ENCODE peak calls at places on chromosomes 12 and 14, in six cellular contexts. D, R, J, P, I and Y are unnamed samples. For H3K9me3 and H3K4me1, the result is how much of the 10 kb centered on the place peaks cover.

GRCh38 chr14:59332727-59333126 is 132.5 kb downstream of the GPR135 start:
- DNase-seq in D (no peak), R (no peak), J (no peak), P (no peak), I (no peak), Y (peak)

GRCh38 chr12:131487379-131488129 is 223.3 kb upstream of the SFSWAP start:
- DNase-seq in D (peak), R (no peak), J (no peak), P (no peak), I (no peak), Y (no peak)

GRCh38 chr12:29380536-29381523 is at the start of gene ERGIC2:
- DNase-seq in D (peak), R (peak), J (peak), P (peak), I (peak), Y (peak)

GRCh38 chr12:105334568-105334967 is 4.1 kb downstream of the C12orf75 start:
- DNase-seq in D (no peak), R (no peak), J (no peak), P (no peak), I (no peak), Y (no peak)

GRCh38 chr14:101019974-101020710 is 116.6 kb upstream of the RTL1 start:
- DNase-seq in D (no peak), R (no peak), J (no peak), P (no peak), I (no peak), Y (no peak)

GRCh38 chr12:87801860-87802720 is 227.1 kb downstream of the C12orf50 start:
- DNase-seq in D (no peak), R (no peak), J (no peak), P (no peak), I (no peak), Y (no peak)

GRCh38 chr14:91395998-91396660 is 21.5 kb downstream of the CCDC88C start:
- DNase-seq in D (no peak), R (no peak), J (no peak), P (no peak), I (no peak), Y (no peak)

GRCh38 chr12:132208153-132208823 is 64.0 kb downstream of the NOC4L start:
- DNase-seq in D (no peak), R (no peak), J (no peak), P (no peak), I (no peak), Y (no peak)

GRCh38 chr12:128848371-128848770 is 4.9 kb upstream of the GLT1D1 start:
- DNase-seq in D (no peak), R (no peak), J (no peak), P (no peak), I (no peak), Y (no peak)

GRCh38 chr14:88613552-88614010 is 50.7 kb downstream of the ZC3H14 start:
- DNase-seq in D (no peak), R (no peak), J (no peak), P (no peak), I (no peak), Y (no peak)

GRCh38 chr12:76546889-76547288 is 12.7 kb downstream of the OSBPL8 start:
- DNase-seq in D (no peak), R (no peak), J (no peak), P (no peak), I (no peak), Y (no peak)

GRCh38 chr12:66775941-66776340 is 97.1 kb upstream of the GRIP1 start:
- DNase-seq in D (no peak), R (no peak), J (no peak), P (no peak), I (no peak), Y (no peak)

GRCh38 chr12:93186131-93186530 is 191.6 kb upstream of the NUDT4 start:
- DNase-seq in D (no peak), R (no peak), J (no peak), P (no peak), I (no peak), Y (no peak)

GRCh38 chr14:20415723-20416622 is 2.7 kb upstream of the TEP1 start:
- DNase-seq in D (peak), R (peak), J (peak), P (no peak), I (no peak), Y (no peak)

GRCh38 chr14:29235991-29236390 is 469.4 kb downstream of the FOXG1 start:
- DNase-seq in D (no peak), R (no peak), J (no peak), P (no peak), I (no peak), Y (no peak)

GRCh38 chr12:102769323-102769916 is 147.6 kb downstream of the PAH start:
- DNase-seq in D (peak), R (peak), J (no peak), P (no peak), I (no peak), Y (peak)

DNA sequence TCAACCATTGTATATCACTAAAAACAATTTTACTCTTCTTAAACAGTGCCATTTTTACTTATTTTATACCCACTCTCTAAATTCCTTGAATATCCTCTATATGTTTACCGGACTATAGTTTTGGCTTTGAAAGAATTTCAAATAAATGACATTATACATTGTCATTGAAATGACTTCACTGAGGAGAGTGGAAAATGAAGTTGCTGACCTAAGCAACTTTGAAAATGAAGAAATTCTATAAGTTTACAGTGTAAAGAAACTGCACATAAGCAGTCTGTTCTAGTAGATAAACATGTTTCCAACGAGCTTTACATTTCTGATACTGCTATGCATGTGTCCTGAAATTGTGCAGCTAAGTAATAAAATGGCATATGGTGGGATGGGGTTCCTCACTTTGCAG is 1094.0 kb downstream of the TMEM121 start:
- DNase-seq in D (no peak), R (no peak), J (no peak), P (no peak), I (no peak), Y (no peak)
- H3K9me3 ChIP-seq in D (under half), R (under half), J (under half), P (under half), I (under half), Y (under half)

GRCh38 chr12:52873832-52874572 is 25.2 kb upstream of the KRT78 start:
- DNase-seq in D (peak), R (peak), J (peak), P (peak), I (peak), Y (peak)

GRCh38 chr12:52876371-52876770 is 27.6 kb upstream of the KRT78 start:
- DNase-seq in D (peak), R (no peak), J (no peak), P (no peak), I (no peak), Y (no peak)

GRCh38 chr12:52873513-52873831 is 24.7 kb upstream of the KRT78 start:
- DNase-seq in D (no peak), R (no peak), J (no peak), P (no peak), I (no peak), Y (no peak)

GRCh38 chr12:52872644-52873384 is 24.0 kb upstream of the KRT78 start:
- DNase-seq in D (peak), R (no peak), J (no peak), P (no peak), I (no peak), Y (no peak)

DNA sequence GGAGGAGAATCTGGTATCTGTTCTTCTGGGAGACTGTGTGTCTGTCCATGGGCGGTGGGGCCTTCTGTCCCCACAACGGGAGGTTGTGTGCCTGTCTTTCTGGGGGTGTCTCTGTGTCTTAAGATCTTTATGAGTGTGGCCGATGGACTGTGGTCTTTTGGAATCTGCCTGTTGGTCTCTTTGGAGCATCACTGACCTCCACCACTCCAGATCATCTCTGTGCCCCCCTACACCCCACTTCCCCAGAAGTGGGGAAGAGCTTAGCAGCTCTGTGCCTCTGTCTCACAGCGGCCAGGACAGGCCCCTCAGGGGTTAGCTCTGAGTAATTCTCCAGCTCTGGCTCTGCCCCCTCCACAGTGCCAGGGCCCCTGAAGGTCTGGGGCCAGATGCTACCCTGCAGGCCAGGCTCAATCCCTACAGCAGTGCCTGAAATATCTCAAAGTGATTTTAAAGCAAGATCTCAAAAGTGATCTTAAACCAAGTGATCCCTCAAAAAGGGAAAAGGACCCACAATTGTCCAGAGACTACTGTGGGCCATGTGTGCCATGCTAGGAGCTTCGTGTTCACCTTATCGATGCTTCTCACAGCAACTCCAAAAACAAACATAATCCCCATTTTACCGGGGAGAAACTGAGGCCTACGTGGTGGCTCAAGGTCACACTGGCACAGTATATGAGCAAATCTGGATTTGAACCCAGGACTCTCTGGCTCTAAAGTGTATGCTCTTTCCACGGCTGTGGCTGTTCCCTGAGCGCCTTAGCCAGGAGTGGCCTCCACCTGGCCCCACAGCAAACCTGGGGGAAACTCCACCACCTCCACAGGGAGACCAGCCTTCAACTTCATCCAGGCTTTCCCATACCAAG is 26.0 kb upstream of the KRT78 start:
- DNase-seq in D (no peak), R (no peak), J (no peak), P (no peak), I (no peak), Y (no peak)
- H3K4me1 ChIP-seq in D (half or more), R (under half), J (under half), P (under half), I (under half), Y (under half)

GRCh38 chr12:65511134-65511912 is 232.8 kb downstream of the MSRB3 start:
- DNase-seq in D (no peak), R (no peak), J (no peak), P (no peak), I (no peak), Y (peak)
- H3K4me3 ChIP-seq in D (no peak), R (no peak), J (no peak), P (no peak), I (no peak), Y (no peak)

GRCh38 chr12:56874821-56875220 is 59.4 kb downstream of the SDR9C7 start:
- DNase-seq in D (no peak), R (no peak), J (no peak), P (no peak), I (no peak), Y (no peak)

GRCh38 chr12:56880416-56881035 is 53.7 kb downstream of the SDR9C7 start:
- DNase-seq in D (no peak), R (no peak), J (no peak), P (no peak), I (no peak), Y (no peak)

GRCh38 chr12:56873382-56873781 is 60.8 kb downstream of the SDR9C7 start:
- DNase-seq in D (peak), R (no peak), J (no peak), P (no peak), I (no peak), Y (no peak)

GRCh38 chr12:56878010-56878339 is 56.2 kb downstream of the SDR9C7 start:
- DNase-seq in D (no peak), R (no peak), J (no peak), P (no peak), I (no peak), Y (no peak)

GRCh38 chr12:56877195-56878009 is 56.8 kb downstream of the SDR9C7 start:
- DNase-seq in D (no peak), R (no peak), J (no peak), P (no peak), I (no peak), Y (no peak)
- H3K9me3 ChIP-seq in D (under half), R (under half), J (under half), P (under half), I (under half), Y (under half)

GRCh38 chr14:98822917-98823316 is 449.1 kb downstream of the BCL11B start:
- DNase-seq in D (no peak), R (no peak), J (no peak), P (no peak), I (no peak), Y (no peak)

DNA sequence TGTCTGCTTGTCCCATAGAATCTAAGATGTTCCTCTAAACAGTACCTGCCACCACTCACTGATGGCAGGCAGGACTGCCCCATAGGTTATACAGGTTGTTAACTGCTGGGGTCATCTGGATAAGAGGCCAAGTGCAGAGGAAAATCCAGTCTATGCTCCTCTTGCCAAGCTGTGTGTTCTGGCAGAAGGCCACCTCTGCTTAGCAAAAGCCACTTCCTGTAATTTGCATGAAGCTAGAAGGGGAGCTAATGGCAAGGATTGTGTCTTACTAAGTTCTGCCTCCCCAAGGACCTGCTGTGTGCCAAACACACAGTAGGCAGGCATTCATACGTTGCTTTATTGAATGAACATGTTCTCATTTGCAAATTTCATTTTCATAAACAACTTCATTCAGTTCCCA is 445.4 kb downstream of the BCL11B start:
- DNase-seq in D (no peak), R (no peak), J (peak), P (no peak), I (no peak), Y (no peak)
- H3K4me1 ChIP-seq in D (under half), R (under half), J (under half), P (under half), I (under half), Y (under half)

GRCh38 chr12:6828671-6829531 is 694 bp downstream of the P3H3 start:
- DNase-seq in D (peak), R (peak), J (peak), P (no peak), I (no peak), Y (peak)

GRCh38 chr12:6826734-6827436 is 1.3 kb upstream of the P3H3 start:
- DNase-seq in D (no peak), R (no peak), J (no peak), P (no peak), I (no peak), Y (no peak)

GRCh38 chr12:6829532-6830220 is 1.5 kb downstream of the P3H3 start:
- DNase-seq in D (no peak), R (no peak), J (no peak), P (no peak), I (no peak), Y (no peak)

GRCh38 chr12:6827437-6827894 is 741 bp upstream of the P3H3 start:
- DNase-seq in D (peak), R (no peak), J (peak), P (no peak), I (peak), Y (peak)

DNA sequence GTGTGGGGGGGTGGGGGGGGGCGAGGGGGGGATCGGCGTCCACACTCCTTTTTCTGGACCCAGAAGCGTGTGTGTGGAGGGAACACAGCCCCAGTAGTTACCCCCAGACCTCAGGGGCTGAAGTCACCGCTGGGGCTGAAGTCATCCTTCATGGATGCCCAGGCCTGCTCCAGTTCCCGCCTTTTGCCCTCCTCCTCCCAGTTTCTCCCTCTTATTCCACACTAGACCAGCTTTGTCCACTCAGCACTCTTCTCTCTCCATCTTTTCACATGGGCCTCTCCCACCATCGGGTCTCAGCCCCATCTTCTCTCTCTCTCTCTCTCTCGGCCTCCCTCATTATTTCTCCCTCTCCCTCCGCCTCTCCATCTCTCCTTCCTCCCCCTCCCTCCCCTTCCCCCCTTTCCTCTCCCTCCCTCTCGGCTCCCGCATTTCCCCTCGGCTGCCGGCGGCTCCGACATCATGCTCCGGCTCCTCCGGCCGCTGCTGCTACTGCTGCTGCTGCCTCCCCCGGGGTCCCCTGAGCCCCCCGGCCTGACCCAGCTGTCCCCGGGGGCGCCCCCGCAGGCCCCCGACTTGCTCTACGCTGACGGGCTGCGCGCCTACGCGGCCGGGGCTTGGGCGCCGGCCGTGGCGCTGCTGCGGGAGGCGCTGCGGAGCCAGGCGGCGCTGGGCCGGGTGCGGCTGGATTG is at the start of gene P3H3:
- DNase-seq in D (no peak), R (peak), J (no peak), P (no peak), I (no peak), Y (peak)
- H3K4me3 ChIP-seq in D (peak), R (peak), J (peak), P (peak), I (peak), Y (peak)

GRCh38 chr12:34300376-34301250 is 278.3 kb downstream of the ALG10 start:
- DNase-seq in D (no peak), R (no peak), J (no peak), P (no peak), I (no peak), Y (no peak)
- H3K9me3 ChIP-seq in D (half or more), R (half or more), J (half or more), P (under half), I (under half), Y (under half)

DNA sequence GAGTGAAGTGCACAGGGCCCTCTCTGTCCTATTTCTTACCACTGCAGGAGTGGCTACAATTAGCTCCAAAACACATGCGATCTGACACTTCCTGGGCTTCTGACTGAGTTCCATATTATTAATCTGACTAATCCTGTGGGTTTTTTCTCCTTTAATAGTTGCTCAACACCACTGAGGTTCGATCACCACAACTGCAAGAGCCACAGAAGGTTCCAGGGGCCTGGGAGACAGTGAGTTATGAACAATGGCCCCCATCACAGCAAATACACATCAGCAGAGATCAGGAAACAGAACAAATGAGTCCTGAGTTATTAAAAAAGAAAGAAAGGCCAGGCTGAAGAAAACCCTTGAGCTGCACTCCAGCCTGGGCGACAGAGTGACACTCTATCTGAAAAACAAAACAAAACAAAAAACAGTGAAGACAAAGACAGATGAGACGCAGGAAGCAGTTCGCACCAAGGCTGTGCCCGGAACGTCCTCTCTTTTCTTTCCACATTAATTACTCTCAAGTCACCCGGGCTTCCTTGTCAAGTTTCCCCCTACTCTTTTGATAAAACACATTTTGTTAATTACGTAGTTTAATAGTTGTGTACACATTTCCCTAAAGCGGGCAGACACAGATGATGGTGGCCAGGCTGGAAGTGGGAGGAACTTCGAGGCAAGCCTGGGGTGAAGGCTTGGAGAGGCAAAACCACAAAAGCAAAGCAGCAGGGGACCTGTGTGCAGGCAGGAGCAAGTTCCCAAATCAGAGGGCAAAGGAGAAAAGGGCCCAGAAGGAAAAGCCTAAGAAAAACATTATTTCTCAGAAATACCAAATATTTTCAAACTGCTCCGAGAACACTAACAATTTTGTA is 42.7 kb downstream of the CDC42BPB start:
- DNase-seq in D (no peak), R (no peak), J (no peak), P (no peak), I (no peak), Y (no peak)
- H3K4me1 ChIP-seq in D (under half), R (under half), J (under half), P (under half), I (under half), Y (half or more)

GRCh38 chr12:54415223-54415929 is 3.7 kb downstream of the ITGA5 start:
- DNase-seq in D (no peak), R (no peak), J (no peak), P (no peak), I (no peak), Y (no peak)
- H3K4me3 ChIP-seq in D (no peak), R (peak), J (peak), P (no peak), I (peak), Y (no peak)